ENCODE peak calls at places on chromosome 12, in seven cellular contexts. One of them, this sample, is unnamed.
A peak's percentile ranks its signal among the peaks of the same experiment; 100 is the strongest.

GRCh38 chr12:49872781-49873181 is 29.9 kb upstream of the BCDIN3D start:
- DNase-seq in kidney glomerular epithelial cell: peak; percentile 5
- DNase-seq in amniotic epithelial cell: peak; percentile 94
- DNase-seq in neuronal stem cell: no peak
- DNase-seq in NCI-H1417 treated with DMSO at 0.1 percent for 48 hours: no peak
- DNase-seq in AG10803: no peak
- DNase-seq in left ventricle myocardium inferior: no peak
- DNase-seq in this sample: peak; percentile 57

GRCh38 chr12:48925218-48925871 is at the start of gene FKBP11:
- DNase-seq in kidney glomerular epithelial cell: peak; percentile 15
- DNase-seq in amniotic epithelial cell: peak; percentile 28
- DNase-seq in neuronal stem cell: no peak
- DNase-seq in NCI-H1417 treated with DMSO at 0.1 percent for 48 hours: no peak
- DNase-seq in AG10803: peak; percentile 47
- DNase-seq in left ventricle myocardium inferior: peak; percentile 53
- DNase-seq in this sample: peak; percentile 84

GRCh38 chr12:105331805-105332251 is 1.3 kb downstream of the C12orf75 start:
- DNase-seq in kidney glomerular epithelial cell: no peak
- DNase-seq in amniotic epithelial cell: no peak
- DNase-seq in neuronal stem cell: no peak
- DNase-seq in NCI-H1417 treated with DMSO at 0.1 percent for 48 hours: no peak
- DNase-seq in AG10803: no peak
- DNase-seq in left ventricle myocardium inferior: no peak
- DNase-seq in this sample: peak; percentile 45

GRCh38 chr12:49259452-49259851 is 5.4 kb upstream of the TUBA1C start:
- DNase-seq in kidney glomerular epithelial cell: no peak
- DNase-seq in amniotic epithelial cell: no peak
- DNase-seq in neuronal stem cell: no peak
- DNase-seq in NCI-H1417 treated with DMSO at 0.1 percent for 48 hours: no peak
- DNase-seq in AG10803: no peak
- DNase-seq in left ventricle myocardium inferior: no peak
- DNase-seq in this sample: no peak

GRCh38 chr12:132327351-132328171 is 1.8 kb downstream of the GALNT9 start:
- DNase-seq in kidney glomerular epithelial cell: peak; percentile 74
- DNase-seq in amniotic epithelial cell: peak; percentile 95
- DNase-seq in neuronal stem cell: no peak
- DNase-seq in NCI-H1417 treated with DMSO at 0.1 percent for 48 hours: no peak
- DNase-seq in AG10803: peak; percentile 87
- DNase-seq in left ventricle myocardium inferior: no peak
- DNase-seq in this sample: peak; percentile 98

GRCh38 chr12:51373222-51373621 is 18.0 kb downstream of the GALNT6 start:
- DNase-seq in kidney glomerular epithelial cell: no peak
- DNase-seq in amniotic epithelial cell: no peak
- DNase-seq in neuronal stem cell: no peak
- DNase-seq in NCI-H1417 treated with DMSO at 0.1 percent for 48 hours: no peak
- DNase-seq in AG10803: no peak
- DNase-seq in left ventricle myocardium inferior: no peak
- DNase-seq in this sample: no peak

GRCh38 chr12:95241761-95242506 is 24.3 kb downstream of the VEZT start:
- DNase-seq in kidney glomerular epithelial cell: no peak
- DNase-seq in amniotic epithelial cell: no peak
- DNase-seq in neuronal stem cell: no peak
- DNase-seq in NCI-H1417 treated with DMSO at 0.1 percent for 48 hours: no peak
- DNase-seq in AG10803: no peak
- DNase-seq in left ventricle myocardium inferior: no peak
- DNase-seq in this sample: no peak

GRCh38 chr12:53067074-53067992 is 11.9 kb downstream of the SPRYD3 start:
- DNase-seq in kidney glomerular epithelial cell: no peak
- DNase-seq in amniotic epithelial cell: no peak
- DNase-seq in neuronal stem cell: no peak
- DNase-seq in NCI-H1417 treated with DMSO at 0.1 percent for 48 hours: no peak
- DNase-seq in AG10803: no peak
- DNase-seq in left ventricle myocardium inferior: no peak
- DNase-seq in this sample: peak; percentile 52

GRCh38 chr12:92290881-92291280 is 145.2 kb upstream of the BTG1 start:
- DNase-seq in kidney glomerular epithelial cell: no peak
- DNase-seq in amniotic epithelial cell: peak; percentile 67
- DNase-seq in neuronal stem cell: no peak
- DNase-seq in NCI-H1417 treated with DMSO at 0.1 percent for 48 hours: no peak
- DNase-seq in AG10803: no peak
- DNase-seq in left ventricle myocardium inferior: no peak
- DNase-seq in this sample: no peak

GRCh38 chr12:123472438-123472849 is 14.5 kb downstream of the SNRNP35 start:
- DNase-seq in kidney glomerular epithelial cell: no peak
- DNase-seq in amniotic epithelial cell: no peak
- DNase-seq in neuronal stem cell: no peak
- DNase-seq in NCI-H1417 treated with DMSO at 0.1 percent for 48 hours: no peak
- DNase-seq in AG10803: no peak
- DNase-seq in left ventricle myocardium inferior: no peak
- DNase-seq in this sample: no peak

GRCh38 chr12:71250186-71250585 is 92.4 kb upstream of the TSPAN8 start:
- DNase-seq in kidney glomerular epithelial cell: no peak
- DNase-seq in amniotic epithelial cell: no peak
- DNase-seq in neuronal stem cell: no peak
- DNase-seq in NCI-H1417 treated with DMSO at 0.1 percent for 48 hours: no peak
- DNase-seq in AG10803: no peak
- DNase-seq in left ventricle myocardium inferior: no peak
- DNase-seq in this sample: no peak

GRCh38 chr12:112801055-112801454 is 9.5 kb downstream of the RPH3A start:
- DNase-seq in kidney glomerular epithelial cell: no peak
- DNase-seq in amniotic epithelial cell: no peak
- DNase-seq in neuronal stem cell: no peak
- DNase-seq in NCI-H1417 treated with DMSO at 0.1 percent for 48 hours: no peak
- DNase-seq in AG10803: no peak
- DNase-seq in left ventricle myocardium inferior: no peak
- DNase-seq in this sample: no peak

GRCh38 chr12:57069522-57069921 is 9.1 kb downstream of the NEMP1 start:
- DNase-seq in kidney glomerular epithelial cell: peak; percentile 85
- DNase-seq in amniotic epithelial cell: peak; percentile 96
- DNase-seq in neuronal stem cell: peak; percentile 72
- DNase-seq in NCI-H1417 treated with DMSO at 0.1 percent for 48 hours: no peak
- DNase-seq in AG10803: peak; percentile 91
- DNase-seq in left ventricle myocardium inferior: no peak
- DNase-seq in this sample: peak; percentile 89

GRCh38 chr12:15709524-15709923 is 79.7 kb downstream of the EPS8 start:
- DNase-seq in kidney glomerular epithelial cell: no peak
- DNase-seq in amniotic epithelial cell: no peak
- DNase-seq in neuronal stem cell: peak; percentile 36
- DNase-seq in NCI-H1417 treated with DMSO at 0.1 percent for 48 hours: no peak
- DNase-seq in AG10803: no peak
- DNase-seq in left ventricle myocardium inferior: no peak
- DNase-seq in this sample: no peak

GRCh38 chr12:94644141-94644575 is 6.2 kb downstream of the TMCC3 start:
- DNase-seq in kidney glomerular epithelial cell: peak; percentile 79
- DNase-seq in amniotic epithelial cell: peak; percentile 84
- DNase-seq in neuronal stem cell: no peak
- DNase-seq in NCI-H1417 treated with DMSO at 0.1 percent for 48 hours: no peak
- DNase-seq in AG10803: no peak
- DNase-seq in left ventricle myocardium inferior: no peak
- DNase-seq in this sample: peak; percentile 75

GRCh38 chr12:62627181-62627580 is 160.6 kb downstream of the MON2 start:
- DNase-seq in kidney glomerular epithelial cell: no peak
- DNase-seq in amniotic epithelial cell: no peak
- DNase-seq in neuronal stem cell: no peak
- DNase-seq in NCI-H1417 treated with DMSO at 0.1 percent for 48 hours: no peak
- DNase-seq in AG10803: no peak
- DNase-seq in left ventricle myocardium inferior: no peak
- DNase-seq in this sample: no peak

GRCh38 chr12:96850676-96851075 is 56.4 kb upstream of the NEDD1 start:
- DNase-seq in kidney glomerular epithelial cell: no peak
- DNase-seq in amniotic epithelial cell: no peak
- DNase-seq in neuronal stem cell: no peak
- DNase-seq in NCI-H1417 treated with DMSO at 0.1 percent for 48 hours: no peak
- DNase-seq in AG10803: no peak
- DNase-seq in left ventricle myocardium inferior: no peak
- DNase-seq in this sample: no peak

GRCh38 chr12:105330938-105331804 is 680 bp downstream of the C12orf75 start:
- DNase-seq in kidney glomerular epithelial cell: no peak
- DNase-seq in amniotic epithelial cell: no peak
- DNase-seq in neuronal stem cell: no peak
- DNase-seq in NCI-H1417 treated with DMSO at 0.1 percent for 48 hours: no peak
- DNase-seq in AG10803: no peak
- DNase-seq in left ventricle myocardium inferior: no peak
- DNase-seq in this sample: peak; percentile 78

GRCh38 chr12:124862768-124863408 is 776 bp downstream of the SCARB1 start:
- DNase-seq in kidney glomerular epithelial cell: no peak
- DNase-seq in amniotic epithelial cell: no peak
- DNase-seq in neuronal stem cell: no peak
- DNase-seq in NCI-H1417 treated with DMSO at 0.1 percent for 48 hours: no peak
- DNase-seq in AG10803: peak; percentile 6
- DNase-seq in left ventricle myocardium inferior: no peak
- DNase-seq in this sample: peak; percentile 41

GRCh38 chr12:124369055-124369900 is 74.4 kb downstream of the RFLNA start:
- DNase-seq in kidney glomerular epithelial cell: peak; percentile 46
- DNase-seq in amniotic epithelial cell: peak; percentile 93
- DNase-seq in neuronal stem cell: no peak
- DNase-seq in NCI-H1417 treated with DMSO at 0.1 percent for 48 hours: no peak
- DNase-seq in AG10803: peak; percentile 92
- DNase-seq in left ventricle myocardium inferior: peak; percentile 92
- DNase-seq in this sample: peak; percentile 98

GRCh38 chr12:64627781-64628180 is 17.5 kb downstream of the RASSF3 start:
- DNase-seq in kidney glomerular epithelial cell: no peak
- DNase-seq in amniotic epithelial cell: peak; percentile 81
- DNase-seq in neuronal stem cell: no peak
- DNase-seq in NCI-H1417 treated with DMSO at 0.1 percent for 48 hours: no peak
- DNase-seq in AG10803: peak; percentile 89
- DNase-seq in left ventricle myocardium inferior: no peak
- DNase-seq in this sample: peak; percentile 84

GRCh38 chr12:28710882-28711281 is 438.2 kb upstream of the FAR2 start:
- DNase-seq in kidney glomerular epithelial cell: peak; percentile 77
- DNase-seq in amniotic epithelial cell: peak; percentile 94
- DNase-seq in neuronal stem cell: no peak
- DNase-seq in NCI-H1417 treated with DMSO at 0.1 percent for 48 hours: no peak
- DNase-seq in AG10803: peak; percentile 91
- DNase-seq in left ventricle myocardium inferior: no peak
- DNase-seq in this sample: peak; percentile 92

GRCh38 chr12:64181504-64182291 is 40.4 kb downstream of the KICS2 start:
- DNase-seq in kidney glomerular epithelial cell: peak; percentile 94
- DNase-seq in amniotic epithelial cell: peak; percentile 93
- DNase-seq in neuronal stem cell: peak; percentile 23
- DNase-seq in NCI-H1417 treated with DMSO at 0.1 percent for 48 hours: peak; percentile 22
- DNase-seq in AG10803: peak; percentile 96
- DNase-seq in left ventricle myocardium inferior: peak; percentile 29
- DNase-seq in this sample: peak; percentile 98

GRCh38 chr12:77983859-77984258 is 153.2 kb downstream of the NAV3 start:
- DNase-seq in kidney glomerular epithelial cell: no peak
- DNase-seq in amniotic epithelial cell: no peak
- DNase-seq in neuronal stem cell: no peak
- DNase-seq in NCI-H1417 treated with DMSO at 0.1 percent for 48 hours: no peak
- DNase-seq in AG10803: no peak
- DNase-seq in left ventricle myocardium inferior: no peak
- DNase-seq in this sample: no peak

GRCh38 chr12:32140867-32141266 is 34.2 kb downstream of the BICD1 start:
- DNase-seq in kidney glomerular epithelial cell: no peak
- DNase-seq in amniotic epithelial cell: no peak
- DNase-seq in neuronal stem cell: no peak
- DNase-seq in NCI-H1417 treated with DMSO at 0.1 percent for 48 hours: no peak
- DNase-seq in AG10803: no peak
- DNase-seq in left ventricle myocardium inferior: no peak
- DNase-seq in this sample: no peak

GRCh38 chr12:124428792-124429281 is 133.9 kb downstream of the RFLNA start:
- DNase-seq in kidney glomerular epithelial cell: no peak
- DNase-seq in amniotic epithelial cell: no peak
- DNase-seq in neuronal stem cell: no peak
- DNase-seq in NCI-H1417 treated with DMSO at 0.1 percent for 48 hours: no peak
- DNase-seq in AG10803: no peak
- DNase-seq in left ventricle myocardium inferior: no peak
- DNase-seq in this sample: peak; percentile 59

GRCh38 chr12:59871779-59872178 is 275.9 kb downstream of the SLC16A7 start:
- DNase-seq in kidney glomerular epithelial cell: no peak
- DNase-seq in amniotic epithelial cell: no peak
- DNase-seq in neuronal stem cell: no peak
- DNase-seq in NCI-H1417 treated with DMSO at 0.1 percent for 48 hours: no peak
- DNase-seq in AG10803: no peak
- DNase-seq in left ventricle myocardium inferior: no peak
- DNase-seq in this sample: no peak

GRCh38 chr12:32893008-32893407 is 3.6 kb downstream of the PKP2 start:
- DNase-seq in kidney glomerular epithelial cell: no peak
- DNase-seq in amniotic epithelial cell: peak; percentile 23
- DNase-seq in neuronal stem cell: no peak
- DNase-seq in NCI-H1417 treated with DMSO at 0.1 percent for 48 hours: no peak
- DNase-seq in AG10803: no peak
- DNase-seq in left ventricle myocardium inferior: no peak
- DNase-seq in this sample: no peak

GRCh38 chr12:54980341-54980740 is 4.2 kb downstream of the TESPA1 start:
- DNase-seq in kidney glomerular epithelial cell: no peak
- DNase-seq in amniotic epithelial cell: peak; percentile 35
- DNase-seq in neuronal stem cell: no peak
- DNase-seq in NCI-H1417 treated with DMSO at 0.1 percent for 48 hours: no peak
- DNase-seq in AG10803: no peak
- DNase-seq in left ventricle myocardium inferior: no peak
- DNase-seq in this sample: peak; percentile 17

GRCh38 chr12:107903377-107904061 is 129.0 kb downstream of the ASCL4 start:
- DNase-seq in kidney glomerular epithelial cell: no peak
- DNase-seq in amniotic epithelial cell: no peak
- DNase-seq in neuronal stem cell: peak; percentile 40
- DNase-seq in NCI-H1417 treated with DMSO at 0.1 percent for 48 hours: peak; percentile 20
- DNase-seq in AG10803: no peak
- DNase-seq in left ventricle myocardium inferior: peak; percentile 60
- DNase-seq in this sample: peak; percentile 39

GRCh38 chr12:99278899-99279298 is 368.7 kb upstream of the GARIN6 start:
- DNase-seq in kidney glomerular epithelial cell: no peak
- DNase-seq in amniotic epithelial cell: no peak
- DNase-seq in neuronal stem cell: no peak
- DNase-seq in NCI-H1417 treated with DMSO at 0.1 percent for 48 hours: no peak
- DNase-seq in AG10803: no peak
- DNase-seq in left ventricle myocardium inferior: no peak
- DNase-seq in this sample: no peak

GRCh38 chr12:9064815-9065606 is 50.7 kb downstream of the A2M start:
- DNase-seq in kidney glomerular epithelial cell: peak; percentile 20
- DNase-seq in amniotic epithelial cell: peak; percentile 41
- DNase-seq in neuronal stem cell: peak; percentile 40
- DNase-seq in NCI-H1417 treated with DMSO at 0.1 percent for 48 hours: no peak
- DNase-seq in AG10803: peak; percentile 39
- DNase-seq in left ventricle myocardium inferior: peak; percentile 79
- DNase-seq in this sample: peak; percentile 62

This sample was measured in GM23248.